ENCODE peak calls at places on chromosomes 5 and 9, in four cellular contexts. I, A, D and J are unnamed samples.

GRCh38 chr9:128992995-128993394 is 35.1 kb downstream of the SH3GLB2 start:
- DNase-seq in D (no peak), A (no peak), I (no peak), J (no peak)

GRCh38 chr9:130172858-130173461 is 756 bp downstream of the NCS1 start:
- DNase-seq in D (no peak), A (no peak), I (peak; percentile 28), J (peak; percentile 43)

GRCh38 chr5:147482426-147483196 is 27.3 kb downstream of the DPYSL3 start:
- DNase-seq in A (peak; percentile 37), D (no peak), I (peak; percentile 82), J (no peak)

GRCh38 chr5:135478938-135479337 is 26.8 kb upstream of the TIFAB start:
- DNase-seq in D (no peak), A (no peak), I (no peak), J (no peak)

GRCh38 chr9:76704601-76705204 is 59.5 kb upstream of the PCA3 start:
- DNase-seq in D (peak; percentile 94), I (peak; percentile 77), A (peak; percentile 94), J (no peak)

GRCh38 chr5:112186401-112186990 is 232.6 kb downstream of the EPB41L4A start:
- DNase-seq in D (peak; percentile 26), A (peak; percentile 67), I (peak; percentile 7), J (no peak)

GRCh38 chr9:9997585-9997984 is 615.2 kb downstream of the PTPRD start:
- DNase-seq in D (no peak), A (no peak), I (no peak), J (no peak)

GRCh38 chr5:123813251-123813650 is 301.3 kb downstream of the CSNK1G3 start:
- DNase-seq in A (no peak), D (no peak), I (no peak), J (no peak)

GRCh38 chr5:65774346-65774745 is 52.3 kb downstream of the NLN start:
- DNase-seq in A (peak; percentile 88), I (no peak), D (no peak), J (no peak)